ENCODE peak calls at places on chromosomes 7 and 10, in ten cellular contexts. I, C, N, A, R, B, L, M, G and Y are unnamed samples.

GRCh38 chr7:101179780-101180755 is at the start of gene NAT16:
- DNase-seq in I (no peak), C (peak; percentile 46), N (no peak), A (no peak), R (no peak), B (no peak), L (no peak), M (no peak), G (no peak), Y (no peak)

GRCh38 chr10:58773942-58774341 is 261.3 kb downstream of the BICC1 start:
- DNase-seq in I (no peak), C (no peak), N (no peak), A (no peak), R (no peak), B (no peak), L (no peak), M (no peak), G (no peak), Y (no peak)

GRCh38 chr7:142461437-142461836 is 203.6 kb upstream of the PRSS58 start:
- DNase-seq in I (no peak), C (no peak), N (no peak), A (peak; percentile 81), R (no peak), B (no peak), L (no peak), M (no peak), G (peak; percentile 80), Y (no peak)

GRCh38 chr10:1089017-1089689 is 33.0 kb downstream of the WDR37 start:
- DNase-seq in I (no peak), C (no peak), N (no peak), A (no peak), R (no peak), B (no peak), L (no peak), M (no peak), G (no peak), Y (no peak)

GRCh38 chr7:26140380-26140779 is 11.6 kb upstream of the NFE2L3 start:
- DNase-seq in I (no peak), C (no peak), N (no peak), A (no peak), R (no peak), B (no peak), L (no peak), M (no peak), G (no peak), Y (no peak)

GRCh38 chr7:81833401-81833800 is 63.6 kb upstream of the HGF start:
- DNase-seq in I (no peak), C (no peak), N (no peak), A (peak; percentile 2), R (no peak), B (no peak), L (no peak), M (no peak), G (no peak), Y (no peak)

GRCh38 chr7:129801882-129802281 is 150.9 kb downstream of the UBE2H start:
- DNase-seq in I (no peak), C (no peak), N (no peak), A (no peak), R (no peak), B (no peak), L (no peak), M (no peak), G (no peak), Y (no peak)

GRCh38 chr10:130902929-130903328 is 408.6 kb downstream of the TCERG1L start:
- DNase-seq in I (no peak), C (no peak), N (no peak), A (no peak), R (no peak), B (no peak), L (no peak), M (no peak), G (no peak), Y (no peak)

GRCh38 chr10:70537398-70538194 is 59.0 kb downstream of the PALD1 start:
- DNase-seq in I (no peak), C (peak; percentile 65), N (peak; percentile 31), A (no peak), R (no peak), B (peak; percentile 53), L (no peak), M (no peak), G (no peak), Y (peak; percentile 41)

GRCh38 chr10:122142652-122143237 is 128.4 kb upstream of the BTBD16 start:
- DNase-seq in I (no peak), C (peak; percentile 67), N (peak; percentile 50), A (no peak), R (no peak), B (peak; percentile 46), L (no peak), M (no peak), G (no peak), Y (peak; percentile 77)

GRCh38 chr7:112080441-112080840 is 125.8 kb downstream of the DOCK4 start:
- DNase-seq in I (no peak), C (no peak), N (no peak), A (peak; percentile 95), R (no peak), B (no peak), L (no peak), M (no peak), G (peak; percentile 73), Y (no peak)

GRCh38 chr10:44376504-44377099 is 8.3 kb downstream of the CXCL12 start:
- DNase-seq in I (no peak), C (no peak), N (no peak), A (no peak), R (no peak), B (no peak), L (no peak), M (no peak), G (no peak), Y (no peak)

GRCh38 chr10:110867807-110868465 is 3.8 kb upstream of the PDCD4 start:
- DNase-seq in I (no peak), C (no peak), N (no peak), A (no peak), R (no peak), B (no peak), L (no peak), M (no peak), G (no peak), Y (no peak)

GRCh38 chr10:110863956-110864355 is 7.8 kb upstream of the PDCD4 start:
- DNase-seq in I (no peak), C (no peak), N (no peak), A (no peak), R (no peak), B (no peak), L (no peak), M (no peak), G (no peak), Y (no peak)

GRCh38 chr10:110865184-110865803 is 6.4 kb upstream of the PDCD4 start:
- DNase-seq in I (no peak), C (peak; percentile 68), N (no peak), A (peak; percentile 36), R (no peak), B (no peak), L (no peak), M (no peak), G (peak; percentile 70), Y (peak; percentile 77)

GRCh38 chr10:110864662-110865140 is 7.0 kb upstream of the PDCD4 start:
- DNase-seq in I (peak; percentile 26), C (no peak), N (no peak), A (no peak), R (no peak), B (no peak), L (no peak), M (no peak), G (no peak), Y (no peak)

DNA sequence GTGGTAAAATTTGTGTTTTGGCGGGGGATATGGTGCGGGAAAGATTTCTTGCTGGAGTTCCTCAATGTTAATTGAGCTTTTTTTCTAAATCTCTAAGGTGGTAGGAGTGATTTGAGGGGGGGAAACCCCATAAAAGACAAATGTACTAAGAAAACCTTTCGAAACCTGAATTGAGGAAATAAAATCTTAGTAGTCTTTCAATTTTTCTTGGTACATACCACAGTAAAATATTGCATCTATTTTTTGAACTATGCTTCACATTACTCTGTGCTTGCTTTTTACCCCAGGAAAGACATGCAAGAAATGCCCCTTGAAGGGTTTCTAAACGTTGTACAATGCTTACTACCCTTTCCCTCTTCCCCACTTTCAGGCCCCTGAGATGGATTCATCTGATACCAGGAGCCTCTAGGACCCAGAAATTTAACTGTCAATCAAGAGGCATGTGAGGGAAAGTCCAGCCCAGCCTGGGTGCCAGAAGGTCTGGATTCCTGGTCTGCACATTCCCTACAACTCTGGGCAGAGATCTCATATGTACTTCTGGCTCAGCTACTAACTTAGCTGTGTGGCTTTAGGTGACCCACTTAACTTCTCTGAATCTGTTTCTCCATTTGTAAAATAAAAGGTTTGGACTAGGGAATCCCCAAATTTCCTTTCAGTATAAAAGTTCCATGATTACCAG is 5.8 kb upstream of the PDCD4 start:
- DNase-seq in I (no peak), C (no peak), N (no peak), A (no peak), R (no peak), B (no peak), L (no peak), M (no peak), G (no peak), Y (no peak)
- H3K4me1 ChIP-seq in I (peaks cover 98% of the 10 kb centered on the region), C (peaks cover 39% of the 10 kb centered on the region), N (peaks cover 87% of the 10 kb centered on the region), A (no peaks in the 10 kb centered on the region), R (peaks cover 29% of the 10 kb centered on the region), B (peaks cover 14% of the 10 kb centered on the region), L (peaks cover 7% of the 10 kb centered on the region), M (peaks cover 22% of the 10 kb centered on the region), G (peaks cover 41% of the 10 kb centered on the region), Y (peaks cover 13% of the 10 kb centered on the region)

DNA sequence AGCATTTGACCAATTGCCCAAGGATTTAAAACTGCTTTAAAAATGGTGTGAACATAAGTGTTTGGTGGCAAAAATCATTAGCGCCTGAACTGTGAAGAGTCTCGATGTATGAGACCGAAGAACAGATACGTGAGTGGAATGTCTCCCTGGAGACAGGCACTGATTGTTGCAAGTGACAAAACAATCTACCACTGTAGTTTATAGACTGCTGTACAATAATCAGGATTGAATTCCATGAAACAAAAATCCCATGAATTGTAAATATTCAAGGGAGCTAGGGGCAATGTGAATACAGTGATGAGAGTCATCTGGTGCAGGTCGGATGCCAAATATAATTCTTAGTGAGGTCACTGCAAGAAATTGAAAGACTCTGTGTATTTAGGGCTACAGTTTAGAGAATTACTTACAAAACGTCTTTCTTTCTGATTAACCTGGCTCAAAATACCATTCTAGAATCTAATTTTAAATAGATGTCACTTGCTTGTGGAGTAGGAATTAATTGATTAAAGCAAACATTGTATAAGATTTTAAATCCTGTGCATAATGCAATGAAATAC is 594.4 kb upstream of the VSTM2A start:
- DNase-seq in I (no peak), C (no peak), N (no peak), A (no peak), R (no peak), B (no peak), L (no peak), M (no peak), G (no peak), Y (no peak)
- H3K9me3 ChIP-seq in I (no peaks in the 10 kb centered on the region), C (no peaks in the 10 kb centered on the region), N (no peaks in the 10 kb centered on the region), A (no peaks in the 10 kb centered on the region), R (peaks cover 1% of the 10 kb centered on the region), B (no peaks in the 10 kb centered on the region), L (no peaks in the 10 kb centered on the region), M (peaks cover 8% of the 10 kb centered on the region), G (no peaks in the 10 kb centered on the region), Y (no peaks in the 10 kb centered on the region)

GRCh38 chr7:116449441-116449840 is 50.1 kb upstream of the CAV2 start:
- DNase-seq in I (no peak), C (no peak), N (no peak), A (no peak), R (no peak), B (no peak), L (no peak), M (no peak), G (no peak), Y (no peak)
- H3K4me3 ChIP-seq in I (no peak overlapping the region), C (no peak overlapping the region), N (no peak overlapping the region), A (no peak overlapping the region), R (no peak overlapping the region), B (no peak overlapping the region), L (no peak overlapping the region), M (no peak overlapping the region), G (no peak overlapping the region), Y (no peak overlapping the region)

GRCh38 chr10:77587424-77587806 is 50.2 kb downstream of the KCNMA1 start:
- DNase-seq in I (no peak), C (peak; percentile 15), N (no peak), A (no peak), R (no peak), B (no peak), L (no peak), M (no peak), G (no peak), Y (no peak)
- H3K4me1 ChIP-seq in I (no peaks in the 10 kb centered on the region), C (peaks cover 17% of the 10 kb centered on the region), N (peaks cover 28% of the 10 kb centered on the region), A (peaks cover 7% of the 10 kb centered on the region), R (peaks cover 3% of the 10 kb centered on the region), B (peaks cover 7% of the 10 kb centered on the region), L (no peaks in the 10 kb centered on the region), M (peaks cover 22% of the 10 kb centered on the region), G (peaks cover 39% of the 10 kb centered on the region), Y (no peaks in the 10 kb centered on the region)